ENCODE peak calls at places on chromosome 21, in eight cellular contexts. K is T-helper 2 cell, Q is caudate nucleus, O is HT-29, H is T-cell, L is head of caudate nucleus, A is fibroblast of the conjunctiva, C is trophoblast cell. B is an unnamed sample.

GRCh38 chr21:37653201-37653600 is 263.1 kb downstream of the KCNJ6 start:
- DNase-seq in K (no peak), Q (no peak), O (no peak), H (no peak), L (no peak), A (no peak), C (no peak), B (no peak)

GRCh38 chr21:46618738-46619369 is 14.0 kb upstream of the S100B start:
- DNase-seq in K (no peak), Q (no peak), O (no peak), H (no peak), L (no peak), A (no peak), C (no peak), B (no peak)

GRCh38 chr21:43859747-43860214 is 5.2 kb upstream of the AGPAT3 start:
- DNase-seq in K (no peak), Q (no peak), O (no peak), H (no peak), L (no peak), A (no peak), C (no peak), B (no peak)

GRCh38 chr21:34268493-34268892 is 95.3 kb upstream of the KCNE2 start:
- DNase-seq in K (no peak), Q (no peak), O (no peak), H (no peak), L (no peak), A (no peak), C (no peak), B (no peak)

GRCh38 chr21:15140321-15141019 is 75.7 kb upstream of the NRIP1 start:
- DNase-seq in K (no peak), Q (no peak), O (peak; percentile 87), H (no peak), L (no peak), A (no peak), C (no peak), B (no peak)

GRCh38 chr21:38112219-38112789 is 144.5 kb upstream of the KCNJ15 start:
- DNase-seq in K (no peak), Q (no peak), O (no peak), H (no peak), L (no peak), A (no peak), C (no peak), B (no peak)

GRCh38 chr21:38488640-38489282 is 9.5 kb downstream of the ERG start:
- DNase-seq in K (no peak), Q (no peak), O (no peak), H (no peak), L (no peak), A (no peak), C (no peak), B (no peak)

GRCh38 chr21:29585462-29585861 is 286.7 kb downstream of the BACH1 start:
- DNase-seq in K (no peak), Q (no peak), O (no peak), H (no peak), L (no peak), A (no peak), C (peak; percentile 7), B (no peak)

GRCh38 chr21:15257646-15258045 is 192.8 kb upstream of the NRIP1 start:
- DNase-seq in K (no peak), Q (no peak), O (no peak), H (no peak), L (no peak), A (no peak), C (no peak), B (no peak)

GRCh38 chr21:25790122-25790951 is 55.6 kb downstream of the GABPA start:
- DNase-seq in K (no peak), Q (no peak), O (peak; percentile 16), H (no peak), L (peak; percentile 37), A (peak; percentile 13), C (no peak), B (no peak)

GRCh38 chr21:46060596-46061061 is 37.3 kb upstream of the COL6A2 start:
- DNase-seq in K (peak; percentile 24), Q (no peak), O (no peak), H (no peak), L (no peak), A (peak; percentile 92), C (no peak), B (peak; percentile 60)

GRCh38 chr21:36104306-36105300 is 30.3 kb upstream of the CBR3 start:
- DNase-seq in K (peak; percentile 13), Q (peak; percentile 44), O (peak; percentile 22), H (peak; percentile 35), L (peak; percentile 83), A (no peak), C (peak; percentile 60), B (no peak)

GRCh38 chr21:46054447-46054846 is 43.5 kb upstream of the COL6A2 start:
- DNase-seq in K (no peak), Q (no peak), O (no peak), H (no peak), L (no peak), A (peak; percentile 37), C (no peak), B (no peak)

GRCh38 chr21:26939532-26940181 is 27.2 kb downstream of the ADAMTS5 start:
- DNase-seq in K (no peak), Q (no peak), O (no peak), H (no peak), L (no peak), A (peak; percentile 22), C (no peak), B (no peak)

GRCh38 chr21:38166214-38166547 is 90.6 kb upstream of the KCNJ15 start:
- DNase-seq in K (no peak), Q (no peak), O (no peak), H (no peak), L (no peak), A (no peak), C (no peak), B (no peak)

GRCh38 chr21:42234464-42235241 is 15.7 kb downstream of the ABCG1 start:
- DNase-seq in K (peak; percentile 88), Q (peak; percentile 51), O (peak; percentile 68), H (peak; percentile 81), L (peak; percentile 89), A (no peak), C (peak; percentile 82), B (no peak)

GRCh38 chr21:35086357-35086756 is 37.3 kb upstream of the RUNX1 start:
- DNase-seq in K (no peak), Q (no peak), O (no peak), H (no peak), L (no peak), A (no peak), C (no peak), B (no peak)

GRCh38 chr21:35075546-35075945 is 26.4 kb upstream of the RUNX1 start:
- DNase-seq in K (no peak), Q (no peak), O (no peak), H (no peak), L (no peak), A (peak; percentile 9), C (no peak), B (peak; percentile 40)

GRCh38 chr21:31780944-31781343 is 49.0 kb upstream of the SCAF4 start:
- DNase-seq in K (no peak), Q (no peak), O (peak; percentile 41), H (no peak), L (no peak), A (no peak), C (peak; percentile 40), B (no peak)

GRCh38 chr21:17513214-17514123 is 626 bp downstream of the CXADR start:
- DNase-seq in K (no peak), Q (peak; percentile 17), O (peak; percentile 60), H (no peak), L (peak; percentile 59), A (no peak), C (no peak), B (no peak)

GRCh38 chr21:26840206-26840605 is 5.0 kb downstream of the ADAMTS1 start:
- DNase-seq in K (peak; percentile 21), Q (no peak), O (no peak), H (no peak), L (no peak), A (no peak), C (no peak), B (no peak)

GRCh38 chr21:45523411-45524101 is 18.7 kb downstream of the SLC19A1 start:
- DNase-seq in K (no peak), Q (no peak), O (no peak), H (no peak), L (peak; percentile 4), A (no peak), C (no peak), B (no peak)

GRCh38 chr21:20424943-20425342 is 573.3 kb upstream of the NCAM2 start:
- DNase-seq in K (no peak), Q (no peak), O (peak; percentile 12), H (no peak), L (no peak), A (no peak), C (no peak), B (no peak)

GRCh38 chr21:15558884-15559283 is 170.9 kb upstream of the USP25 start:
- DNase-seq in K (no peak), Q (no peak), O (no peak), H (no peak), L (no peak), A (no peak), C (no peak), B (no peak)